ENCODE peak calls at places on chromosomes 11 and 22, in five cellular contexts. Q, S, P, C and G are unnamed samples.

GRCh38 chr22:41052661-41053490 is 39.5 kb upstream of the EP300 start:
- DNase-seq in S (no peak), Q (no peak), P (no peak), C (peak; percentile 58), G (no peak)

GRCh38 chr11:1073261-1073724 is 1.4 kb upstream of the MUC2 start:
- DNase-seq in C (no peak), Q (no peak), S (no peak), P (no peak), G (peak; percentile 60)

GRCh38 chr22:20076627-20077172 is 3.3 kb upstream of the DGCR8 start:
- DNase-seq in Q (no peak), P (no peak), C (no peak), S (no peak), G (no peak)

GRCh38 chr11:112835556-112835955 is 125.7 kb upstream of the NCAM1 start:
- DNase-seq in S (no peak), Q (no peak), C (no peak), P (no peak), G (no peak)

GRCh38 chr11:63573881-63574855 is 11.0 kb upstream of the PLAAT2 start:
- DNase-seq in Q (no peak), P (no peak), C (peak; percentile 37), S (no peak), G (peak; percentile 60)

GRCh38 chr11:63907808-63908530 is 9.0 kb downstream of the RCOR2 start:
- DNase-seq in C (no peak), P (no peak), S (no peak), Q (no peak), G (no peak)

GRCh38 chr11:88421530-88421929 is 84.0 kb upstream of the CTSC start:
- DNase-seq in C (no peak), S (no peak), P (no peak), Q (no peak), G (peak; percentile 46)

GRCh38 chr11:126748097-126748756 is 252.3 kb downstream of the KIRREL3 start:
- DNase-seq in S (no peak), P (no peak), C (no peak), Q (no peak), G (no peak)

GRCh38 chr11:66107600-66108151 is 37.6 kb downstream of the PACS1 start:
- DNase-seq in C (no peak), Q (no peak), P (no peak), S (no peak), G (no peak)

GRCh38 chr11:105022527-105022926 is 441 bp downstream of the CASP5 start:
- DNase-seq in Q (no peak), C (no peak), S (no peak), P (no peak), G (no peak)

GRCh38 chr11:111388842-111389241 is 9.8 kb upstream of the POU2AF1 start:
- DNase-seq in Q (no peak), S (no peak), C (no peak), P (no peak), G (no peak)

GRCh38 chr11:69834251-69834650 is 15.0 kb upstream of the FGF3 start:
- DNase-seq in C (peak; percentile 37), Q (no peak), P (no peak), S (no peak), G (no peak)

GRCh38 chr11:86919557-86920210 is 35.5 kb downstream of the FZD4 start:
- DNase-seq in Q (peak; percentile 15), P (no peak), S (peak; percentile 71), C (peak; percentile 65), G (no peak)

GRCh38 chr11:65625628-65626342 is 10.2 kb downstream of the PCNX3 start:
- DNase-seq in P (peak; percentile 39), S (no peak), Q (peak; percentile 79), C (peak; percentile 70), G (peak; percentile 57)

GRCh38 chr11:65782816-65783228 is 2.0 kb upstream of the AP5B1 start:
- DNase-seq in C (no peak), P (no peak), Q (no peak), S (no peak), G (no peak)

GRCh38 chr11:2810401-2811205 is 75.0 kb downstream of the CDKN1C start:
- DNase-seq in S (no peak), C (no peak), P (no peak), Q (no peak), G (no peak)